ENCODE peak calls at places on chromosome 16, in nine cellular contexts. P is activated B cell treated with CpG ODN at 0.5 μM for 24 hours, V is cardiac fibroblast, B is ascending aorta, O is A549, C is colonic mucosa, X is WERI-Rb-1, G is progenitor cell of endocrine pancreas, R is MM.1S. A is an unnamed sample.

GRCh38 chr16:23807028-23807427 is 28.8 kb upstream of the PRKCB start:
- DNase-seq in P (peak), V (no peak), B (no peak), O (no peak), C (no peak), X (no peak), G (no peak), R (no peak), A (no peak)

GRCh38 chr16:84718-85452 is 6.9 kb downstream of the MPG start:
- DNase-seq in P (peak), V (peak), B (peak), O (no peak), C (peak), X (no peak), G (no peak), R (peak), A (peak)

GRCh38 chr16:25988089-25988488 is 296.3 kb downstream of the HS3ST4 start:
- DNase-seq in P (no peak), V (no peak), B (no peak), O (no peak), C (no peak), X (peak), G (no peak), R (no peak), A (peak)

GRCh38 chr16:84315422-84315821 is 20.7 kb downstream of the WFDC1 start:
- DNase-seq in P (no peak), V (peak), B (no peak), O (no peak), C (no peak), X (no peak), G (no peak), R (no peak), A (no peak)

GRCh38 chr16:12646490-12647274 is 157.0 kb downstream of the CPPED1 start:
- DNase-seq in P (no peak), V (no peak), B (no peak), O (no peak), C (no peak), X (no peak), G (no peak), R (peak), A (no peak)

GRCh38 chr16:77227745-77228144 is 28.5 kb downstream of the SYCE1L start:
- DNase-seq in P (no peak), V (no peak), B (no peak), O (no peak), C (no peak), X (no peak), G (no peak), R (no peak), A (no peak)

GRCh38 chr16:47644661-47645060 is 183.5 kb downstream of the PHKB start:
- DNase-seq in P (no peak), V (peak), B (no peak), O (no peak), C (no peak), X (no peak), G (no peak), R (no peak), A (no peak)

GRCh38 chr16:51753382-51753781 is 602.3 kb upstream of the SALL1 start:
- DNase-seq in P (no peak), V (no peak), B (no peak), O (no peak), C (no peak), X (peak), G (no peak), R (no peak), A (no peak)

GRCh38 chr16:10121496-10121895 is 60.7 kb downstream of the GRIN2A start:
- DNase-seq in P (no peak), V (peak), B (no peak), O (no peak), C (no peak), X (no peak), G (no peak), R (no peak), A (no peak)

GRCh38 chr16:86478779-86479178 is 31.5 kb upstream of the FOXF1 start:
- DNase-seq in P (no peak), V (no peak), B (no peak), O (no peak), C (no peak), X (no peak), G (no peak), R (no peak), A (no peak)

GRCh38 chr16:86480444-86480843 is 29.9 kb upstream of the FOXF1 start:
- DNase-seq in P (no peak), V (no peak), B (no peak), O (no peak), C (no peak), X (no peak), G (no peak), R (no peak), A (no peak)

GRCh38 chr16:86476956-86477530 is 33.3 kb upstream of the FOXF1 start:
- DNase-seq in P (no peak), V (no peak), B (no peak), O (no peak), C (no peak), X (no peak), G (no peak), R (no peak), A (no peak)

GRCh38 chr16:86479419-86479818 is 30.9 kb upstream of the FOXF1 start:
- DNase-seq in P (no peak), V (no peak), B (no peak), O (no peak), C (no peak), X (no peak), G (no peak), R (no peak), A (no peak)

DNA sequence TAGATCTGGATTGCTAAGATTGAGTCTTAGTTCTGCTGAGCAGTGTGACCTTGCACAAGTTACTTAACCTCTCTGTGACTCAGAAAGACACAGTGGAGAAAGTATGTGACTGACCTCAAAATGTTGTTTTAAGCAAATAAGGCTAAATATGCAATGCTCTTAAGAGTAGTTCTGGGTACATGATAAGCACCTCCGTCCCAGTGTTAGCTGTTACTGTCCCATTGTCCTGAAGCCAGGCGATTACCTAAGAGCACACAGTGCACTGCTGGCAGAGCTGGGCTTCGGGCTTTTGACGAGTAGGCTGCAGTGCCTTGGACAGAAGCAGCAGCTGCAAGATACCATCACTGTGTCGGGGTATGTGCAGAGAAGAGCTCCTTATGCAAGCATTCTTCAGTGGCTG is 32.7 kb upstream of the FOXF1 start:
- DNase-seq in P (no peak), V (peak), B (no peak), O (no peak), C (no peak), X (no peak), G (no peak), R (no peak), A (no peak)
- TF ChIP-seq CTCF in P (no peak), V (no peak), B (no peak), O (no peak), C (no peak), X (no peak), G (no peak), R (no peak), A (no peak)

DNA sequence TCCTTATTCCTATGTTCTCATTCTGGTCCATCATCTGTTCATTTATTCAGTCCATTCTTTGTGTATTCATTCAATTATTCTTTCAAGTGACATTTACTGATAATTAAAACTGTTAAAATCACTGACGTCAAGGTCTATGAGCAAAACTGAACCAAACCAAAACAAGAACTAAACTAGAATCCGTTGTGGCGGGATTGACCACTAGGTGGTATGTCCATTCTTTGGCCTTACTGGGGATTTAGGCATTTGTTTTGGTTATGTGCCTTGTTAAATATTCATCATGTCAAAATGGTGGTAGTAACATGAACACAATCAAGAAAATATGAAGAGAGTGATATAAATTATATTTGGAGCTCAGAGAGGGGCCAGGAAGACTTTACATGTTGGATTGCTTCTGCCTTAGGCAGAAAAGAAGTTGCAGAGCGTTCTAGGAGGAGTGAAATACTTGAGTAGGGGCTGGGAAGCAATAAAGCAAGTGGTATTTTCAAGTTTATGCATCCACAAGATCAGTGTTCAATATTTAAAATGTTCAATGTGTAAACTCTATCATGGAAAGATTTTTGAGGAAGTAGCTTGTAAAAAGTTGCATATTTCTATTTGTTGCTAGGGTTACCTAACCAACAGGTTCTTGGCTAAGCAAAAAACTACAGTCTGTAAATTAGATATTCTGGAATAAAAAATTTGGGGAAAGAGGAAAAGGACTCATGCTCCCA is 129.0 kb downstream of the CDH13 start:
- DNase-seq in P (no peak), V (peak), B (no peak), O (no peak), C (no peak), X (peak), G (no peak), R (no peak), A (no peak)
- TF ChIP-seq CTCF in P (no peak), V (peak), B (no peak), O (peak), C (no peak), X (peak), G (peak), R (no peak), A (peak)

GRCh38 chr16:30370444-30371247 is at the start of gene TBC1D10B:
- DNase-seq in P (peak), V (peak), B (peak), O (peak), C (peak), X (peak), G (peak), R (peak), A (peak)
- TF ChIP-seq CTCF in P (no peak), V (peak), B (no peak), O (no peak), C (peak), X (peak), G (no peak), R (peak), A (peak)

DNA sequence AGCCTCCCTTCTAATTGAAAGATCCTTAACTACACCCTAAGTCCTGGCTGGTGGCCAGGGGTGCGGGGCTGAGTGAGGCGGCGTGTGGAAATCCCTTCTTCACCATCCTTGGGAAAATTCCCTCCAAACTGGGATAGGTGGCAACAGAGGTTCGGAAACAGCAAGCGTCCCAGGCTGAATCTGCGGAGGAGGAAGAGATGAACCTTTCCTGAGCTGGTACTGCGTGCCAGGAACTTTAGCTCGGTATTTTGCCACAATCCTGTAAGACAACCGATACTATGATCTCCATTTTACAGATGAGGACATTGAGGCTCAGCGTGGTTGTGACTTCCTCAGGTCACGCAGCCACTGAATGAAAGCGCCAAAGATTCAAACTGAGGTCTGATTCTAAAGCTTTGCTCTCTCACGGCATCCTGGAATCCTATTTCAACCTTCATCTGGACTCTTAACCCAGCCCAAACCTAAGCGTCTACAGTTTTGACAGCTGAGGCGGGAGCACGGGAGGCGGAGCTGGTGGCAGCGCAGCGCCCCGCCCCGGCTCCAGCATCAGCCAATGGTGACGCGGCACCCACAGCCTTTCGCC is 570 bp upstream of the CYLD start:
- DNase-seq in P (no peak), V (no peak), B (no peak), O (no peak), C (peak), X (no peak), G (no peak), R (no peak), A (no peak)
- TF ChIP-seq CTCF in P (no peak), V (no peak), B (no peak), O (no peak), C (no peak), X (no peak), G (no peak), R (no peak), A (no peak)

GRCh38 chr16:57627184-57627871 is 1.1 kb upstream of the ADGRG1 start:
- DNase-seq in P (no peak), V (peak), B (no peak), O (peak), C (no peak), X (peak), G (no peak), R (no peak), A (no peak)

GRCh38 chr16:57628008-57628781 is at the start of gene ADGRG1:
- DNase-seq in P (no peak), V (peak), B (peak), O (peak), C (peak), X (peak), G (no peak), R (no peak), A (peak)

GRCh38 chr16:57624806-57625500 is 3.5 kb upstream of the ADGRG1 start:
- DNase-seq in P (no peak), V (no peak), B (no peak), O (no peak), C (no peak), X (no peak), G (no peak), R (no peak), A (no peak)

GRCh38 chr16:57628782-57629181 is 352 bp downstream of the ADGRG1 start:
- DNase-seq in P (no peak), V (no peak), B (no peak), O (no peak), C (no peak), X (no peak), G (no peak), R (no peak), A (no peak)

DNA sequence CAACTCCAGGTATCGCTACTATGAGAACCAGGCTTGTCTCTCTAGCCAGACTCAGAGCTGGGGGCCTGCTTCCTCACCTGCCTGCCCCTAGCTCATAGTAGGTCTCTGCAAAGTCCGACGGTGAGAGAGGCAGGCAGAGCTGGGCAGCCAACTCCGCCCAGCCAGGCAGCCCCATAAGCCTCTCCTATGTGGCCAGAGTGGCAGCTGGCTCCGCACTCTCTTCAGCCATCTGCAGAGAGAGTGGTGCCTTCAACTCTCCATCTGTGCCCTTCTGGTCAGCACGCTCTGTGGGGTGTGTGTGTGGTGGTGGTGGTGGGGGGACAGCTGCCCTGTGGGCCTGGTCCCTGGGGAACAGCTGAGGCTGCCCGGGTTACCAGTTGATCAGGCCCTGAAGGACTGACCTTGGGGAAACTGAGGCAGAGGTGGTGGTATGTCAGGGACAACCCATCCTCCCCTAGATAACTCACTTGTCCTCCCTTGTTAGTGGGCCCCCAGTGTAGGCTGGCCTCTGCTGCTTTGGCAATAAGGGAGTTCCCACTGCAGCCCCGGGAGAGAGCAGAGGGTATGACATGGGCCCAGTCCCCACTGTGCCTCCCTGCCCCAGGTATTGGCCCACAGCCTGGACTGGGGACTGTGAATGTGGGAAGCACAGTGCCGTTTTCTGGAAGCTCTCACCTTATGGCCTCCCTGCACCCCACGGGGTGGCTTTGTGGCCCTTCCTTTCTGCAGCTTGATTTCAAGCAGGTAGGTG is 1.8 kb upstream of the ADGRG1 start:
- DNase-seq in P (no peak), V (no peak), B (no peak), O (no peak), C (no peak), X (peak), G (no peak), R (no peak), A (no peak)
- TF ChIP-seq CTCF in P (no peak), V (no peak), B (no peak), O (no peak), C (no peak), X (no peak), G (no peak), R (no peak), A (no peak)

GRCh38 chr16:4882261-4882632 is 35.0 kb downstream of the UBN1 start:
- DNase-seq in P (no peak), V (peak), B (no peak), O (no peak), C (no peak), X (no peak), G (no peak), R (no peak), A (no peak)
- TF ChIP-seq CTCF in P (no peak), V (no peak), B (no peak), O (no peak), C (no peak), X (no peak), G (no peak), R (no peak), A (no peak)

DNA sequence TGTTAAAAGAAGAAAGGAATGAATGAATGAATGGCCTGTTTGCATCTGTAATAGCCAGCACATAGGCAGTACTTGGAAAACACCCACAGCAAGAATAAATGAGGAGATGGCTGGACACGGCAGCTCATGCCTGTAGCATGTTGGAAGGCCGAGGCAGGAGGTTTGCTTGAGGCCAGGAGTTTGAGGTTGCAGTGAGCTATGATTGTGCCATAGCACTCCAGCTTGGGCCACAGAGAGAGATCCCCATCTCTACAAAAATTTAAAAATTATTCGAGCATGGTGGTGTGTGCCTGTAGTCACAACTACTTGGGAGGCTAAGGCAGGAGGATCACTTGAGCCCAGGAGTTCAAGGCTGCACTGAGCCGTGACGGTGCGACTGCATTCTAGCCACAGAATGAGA is 12.5 kb downstream of the IL4R start:
- DNase-seq in P (no peak), V (no peak), B (no peak), O (no peak), C (no peak), X (no peak), G (no peak), R (no peak), A (no peak)
- TF ChIP-seq CTCF in P (no peak), V (no peak), B (no peak), O (no peak), C (no peak), X (no peak), G (no peak), R (no peak), A (no peak)

GRCh38 chr16:67846063-67846319 is 742 bp upstream of the NUTF2 start:
- DNase-seq in P (no peak), V (no peak), B (no peak), O (no peak), C (no peak), X (no peak), G (no peak), R (no peak), A (no peak)

GRCh38 chr16:67847064-67847861 is at the start of gene CENPT:
- DNase-seq in P (no peak), V (peak), B (no peak), O (no peak), C (peak), X (no peak), G (no peak), R (peak), A (no peak)

GRCh38 chr16:67845291-67846062 is 1.3 kb upstream of the NUTF2 start:
- DNase-seq in P (no peak), V (no peak), B (no peak), O (no peak), C (peak), X (no peak), G (no peak), R (no peak), A (no peak)

GRCh38 chr16:67848118-67848517 is 625 bp upstream of the CENPT start:
- DNase-seq in P (no peak), V (no peak), B (no peak), O (no peak), C (no peak), X (no peak), G (no peak), R (no peak), A (no peak)

GRCh38 chr16:67846320-67847063 is at the start of gene NUTF2:
- DNase-seq in P (peak), V (peak), B (peak), O (peak), C (peak), X (peak), G (peak), R (peak), A (peak)
- TF ChIP-seq CTCF in P (no peak), V (no peak), B (no peak), O (no peak), C (no peak), X (no peak), G (no peak), R (no peak), A (no peak)

GRCh38 chr16:55252577-55252976 is 71.4 kb upstream of the IRX6 start:
- DNase-seq in P (no peak), V (no peak), B (no peak), O (no peak), C (no peak), X (no peak), G (no peak), R (peak), A (no peak)
- TF ChIP-seq CTCF in P (no peak), V (no peak), B (no peak), O (no peak), C (no peak), X (no peak), G (no peak), R (peak), A (no peak)

A was measured in osteocyte.